ENCODE peak calls at places on chromosomes 6 and 20, in six cellular contexts. C is A549, I is IMR-90, R is GM12878, O is SK-N-SH, L is K562. H is an unnamed sample.

GRCh38 chr6:167683028-167683862 is 143.5 kb upstream of the AFDN start:
- DNase-seq in C (peak), I (peak), R (no peak), O (no peak), L (no peak), H (peak)

GRCh38 chr6:115613488-115613887 is 447.2 kb downstream of the FRK start:
- DNase-seq in C (no peak), I (peak), R (no peak), O (no peak), L (no peak), H (no peak)

GRCh38 chr20:48189177-48189576 is 403.9 kb upstream of the SULF2 start:
- DNase-seq in C (peak), I (no peak), R (peak), O (no peak), L (peak), H (peak)

GRCh38 chr6:114277220-114277619 is 65.6 kb downstream of the HS3ST5 start:
- DNase-seq in C (no peak), I (no peak), R (no peak), O (no peak), L (no peak), H (no peak)

GRCh38 chr6:152091851-152092341 is 284.4 kb downstream of the ESR1 start:
- DNase-seq in C (no peak), I (peak), R (no peak), O (no peak), L (no peak), H (no peak)

GRCh38 chr6:166286831-166287271 is 21.3 kb downstream of the PRR18 start:
- DNase-seq in C (no peak), I (no peak), R (peak), O (no peak), L (peak), H (no peak)

GRCh38 chr6:75952132-75952531 is 120.3 kb downstream of the IMPG1 start:
- DNase-seq in C (no peak), I (no peak), R (no peak), O (no peak), L (no peak), H (no peak)

GRCh38 chr20:16287776-16288175 is 285.5 kb downstream of the KIF16B start:
- DNase-seq in C (no peak), I (no peak), R (no peak), O (no peak), L (no peak), H (no peak)

GRCh38 chr20:8986631-8987030 is 82.3 kb upstream of the PLCB4 start:
- DNase-seq in C (no peak), I (no peak), R (no peak), O (no peak), L (no peak), H (no peak)

GRCh38 chr6:121847806-121848522 is 412.5 kb downstream of the GJA1 start:
- DNase-seq in C (no peak), I (no peak), R (no peak), O (no peak), L (no peak), H (no peak)

GRCh38 chr20:50580016-50580747 is 70.0 kb downstream of the PTPN1 start:
- DNase-seq in C (peak), I (peak), R (no peak), O (peak), L (peak), H (peak)

DNA sequence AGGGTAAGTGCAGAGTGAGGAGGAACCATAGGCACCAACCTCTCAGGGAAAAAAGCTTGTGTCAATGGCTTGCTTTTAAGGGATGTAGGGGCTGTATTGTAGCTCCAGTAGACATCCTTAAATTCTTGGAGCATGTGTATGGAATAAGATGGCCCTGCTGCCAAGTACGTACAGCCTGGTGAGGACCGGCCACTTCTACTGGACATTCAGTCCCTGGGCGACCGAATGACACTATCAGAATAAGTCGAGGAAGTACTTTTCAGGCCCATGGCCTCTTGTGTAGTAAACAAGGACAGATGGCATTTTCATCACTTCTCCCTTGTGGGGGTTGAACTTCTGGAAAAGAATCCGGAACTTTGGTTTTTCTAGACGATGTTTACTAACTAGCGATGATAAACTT is 32.8 kb downstream of the GFRA4 start:
- DNase-seq in C (no peak), I (no peak), R (no peak), O (no peak), L (no peak), H (no peak)
- TF ChIP-seq SMC3 in C (no peak), I (no peak), R (no peak), O (no peak), L (no peak), H (no peak)

DNA sequence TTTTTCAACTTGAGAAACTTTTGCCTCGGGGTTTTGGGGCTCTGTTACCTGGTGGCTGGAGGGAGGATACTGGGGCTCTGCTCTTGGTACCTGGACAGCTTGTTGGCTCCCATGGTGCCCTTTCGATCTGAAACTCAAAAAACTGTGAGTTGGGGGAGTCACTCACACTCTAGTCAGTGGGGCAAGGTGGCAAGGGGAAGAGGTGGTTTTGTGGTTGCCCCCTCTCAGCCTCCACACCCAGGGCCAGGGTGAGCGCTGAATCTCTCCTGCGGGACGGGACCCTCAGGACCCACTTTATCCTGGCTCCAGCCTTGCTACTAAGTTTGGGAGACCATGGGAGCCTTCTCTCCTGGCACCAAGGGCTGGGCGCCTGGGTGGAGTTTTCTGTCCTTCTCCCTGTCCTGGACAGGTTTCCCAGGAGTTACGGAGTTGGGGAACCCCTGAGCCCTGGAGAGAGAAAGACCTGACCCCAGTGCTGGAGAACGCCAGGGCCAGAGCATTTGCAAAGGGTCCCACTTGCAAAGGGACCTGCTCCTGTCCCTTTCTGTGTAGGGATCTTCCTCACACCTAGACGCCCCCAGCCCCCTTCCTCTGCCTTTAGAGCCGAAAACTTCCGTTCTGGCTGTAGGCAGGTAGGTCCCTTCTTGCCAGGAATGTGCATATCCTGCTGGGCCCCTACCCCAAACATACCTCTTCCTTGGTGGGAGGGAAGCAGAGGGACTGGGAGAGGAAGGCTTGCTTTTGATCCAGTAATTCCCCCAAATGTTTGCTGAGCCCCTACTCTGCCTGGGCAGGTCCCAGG is 2.9 kb downstream of the FOXP4 start:
- DNase-seq in C (no peak), I (no peak), R (no peak), O (no peak), L (no peak), H (no peak)
- TF ChIP-seq SMC3 in C (no peak), I (no peak), R (no peak), O (no peak), L (no peak), H (no peak)

DNA sequence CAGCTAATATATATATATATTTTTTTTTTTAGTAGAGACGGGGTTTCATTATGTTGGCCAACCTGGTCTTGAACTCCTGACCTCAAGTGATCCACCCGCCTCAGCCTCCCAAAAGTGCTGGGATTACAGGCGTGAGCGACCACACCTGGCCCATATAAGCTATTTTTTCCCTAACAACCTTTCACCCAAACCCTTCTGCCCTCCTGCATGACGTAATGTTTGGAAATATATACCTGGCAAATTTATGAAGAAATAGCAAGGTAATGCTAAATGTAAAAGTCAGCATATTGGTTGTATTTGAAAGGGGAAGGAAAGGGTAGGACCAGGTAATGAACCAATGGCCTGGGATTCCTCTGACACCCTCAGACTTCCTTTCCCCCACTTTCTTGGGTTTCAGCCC is 325.5 kb upstream of the ARID1B start:
- DNase-seq in C (no peak), I (no peak), R (no peak), O (no peak), L (no peak), H (no peak)
- TF ChIP-seq SMC3 in C (no peak), I (no peak), R (no peak), O (no peak), L (no peak), H (no peak)

DNA sequence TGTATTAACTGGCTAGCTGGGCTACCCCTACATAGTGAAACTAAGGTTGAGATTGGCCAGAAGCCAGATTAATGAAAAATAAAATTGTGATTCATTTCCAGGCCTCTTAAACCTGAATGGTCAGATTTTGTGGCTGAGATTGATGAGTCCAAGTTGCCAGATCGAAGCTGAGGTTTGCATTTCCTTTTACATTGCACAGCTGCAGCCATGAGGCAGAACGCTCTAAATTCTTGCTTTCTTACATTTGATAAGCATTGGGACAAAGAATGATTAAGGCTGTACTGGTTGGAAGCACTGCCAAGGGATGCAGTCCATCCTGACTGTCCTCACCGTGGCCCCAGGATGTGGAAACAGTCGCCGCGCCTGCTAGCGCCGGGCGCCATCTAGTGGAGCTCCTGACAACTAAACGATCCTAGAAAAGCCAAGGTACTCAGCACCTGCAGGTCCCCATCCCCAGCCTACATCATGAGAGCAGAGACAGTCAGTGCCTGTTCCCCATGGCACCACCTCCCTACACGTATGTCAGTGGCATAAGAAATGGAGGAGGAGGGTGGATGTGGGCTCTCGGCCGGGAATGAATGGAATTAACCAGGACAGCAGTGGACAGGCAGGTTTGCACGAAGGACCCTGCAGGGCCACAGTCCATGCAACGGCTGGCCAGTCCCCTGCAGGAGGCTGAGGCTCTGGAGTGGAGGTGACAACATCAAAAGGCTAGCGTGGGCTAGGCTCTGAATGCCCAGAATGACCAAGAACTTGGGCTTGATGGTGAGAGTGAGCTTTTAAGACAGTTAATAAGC is 19.0 kb downstream of the PXDC1 start:
- DNase-seq in C (peak), I (peak), R (no peak), O (peak), L (peak), H (peak)
- TF ChIP-seq SMC3 in C (peak), I (peak), R (peak), O (peak), L (peak), H (peak)

DNA sequence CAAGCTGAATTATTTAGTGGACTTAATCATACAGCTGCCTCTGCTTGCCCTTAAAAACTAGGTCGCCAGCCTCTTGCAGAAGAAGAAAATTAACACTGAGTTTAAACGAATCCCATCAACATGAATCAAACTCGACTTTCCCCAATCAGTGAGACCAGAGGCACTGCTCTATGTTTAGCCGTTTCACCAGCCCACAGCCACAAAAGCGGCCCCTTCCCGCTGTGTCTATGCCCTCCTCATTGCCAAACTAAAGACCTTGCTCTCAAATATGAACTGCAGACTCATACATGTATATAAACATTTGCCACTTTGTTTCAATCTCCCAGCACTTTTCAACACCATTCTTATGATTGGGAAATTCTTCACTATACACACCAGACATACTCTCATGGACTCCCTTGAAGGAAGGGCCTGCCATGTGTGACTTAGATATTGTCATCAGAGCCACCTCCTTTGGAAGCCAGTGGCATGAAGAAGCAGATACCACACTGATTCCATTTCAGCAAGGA is 105.8 kb upstream of the ADGRF1 start:
- DNase-seq in C (no peak), I (no peak), R (no peak), O (no peak), L (no peak), H (peak)
- TF ChIP-seq SMC3 in C (no peak), I (no peak), R (no peak), O (no peak), L (no peak), H (no peak)

GRCh38 chr20:49394757-49395156 is 87.7 kb downstream of the KCNB1 start:
- DNase-seq in C (no peak), I (no peak), R (no peak), O (no peak), L (no peak), H (no peak)

GRCh38 chr20:49394264-49394663 is 88.2 kb downstream of the KCNB1 start:
- DNase-seq in C (no peak), I (peak), R (no peak), O (no peak), L (no peak), H (no peak)

GRCh38 chr20:49396230-49396629 is 86.2 kb downstream of the KCNB1 start:
- DNase-seq in C (no peak), I (no peak), R (no peak), O (no peak), L (no peak), H (no peak)

GRCh38 chr20:49395659-49396058 is 86.8 kb downstream of the KCNB1 start:
- DNase-seq in C (no peak), I (no peak), R (no peak), O (no peak), L (no peak), H (no peak)

GRCh38 chr20:49395183-49395582 is 87.3 kb downstream of the KCNB1 start:
- DNase-seq in C (no peak), I (no peak), R (no peak), O (no peak), L (no peak), H (no peak)
- TF ChIP-seq SMC3 in C (no peak), I (no peak), R (no peak), O (no peak), L (no peak), H (no peak)

GRCh38 chr6:143546599-143546998 is 35.1 kb upstream of the FUCA2 start:
- DNase-seq in C (no peak), I (no peak), R (no peak), O (no peak), L (no peak), H (no peak)

GRCh38 chr6:143544019-143544681 is 32.6 kb upstream of the FUCA2 start:
- DNase-seq in C (no peak), I (no peak), R (no peak), O (no peak), L (no peak), H (no peak)

GRCh38 chr6:143543435-143543834 is 31.9 kb upstream of the FUCA2 start:
- DNase-seq in C (no peak), I (no peak), R (no peak), O (no peak), L (no peak), H (no peak)

GRCh38 chr6:143545976-143546547 is 34.5 kb upstream of the FUCA2 start:
- DNase-seq in C (no peak), I (peak), R (no peak), O (no peak), L (peak), H (peak)

GRCh38 chr6:143545165-143545564 is 33.6 kb upstream of the FUCA2 start:
- DNase-seq in C (no peak), I (no peak), R (no peak), O (no peak), L (no peak), H (no peak)
- TF ChIP-seq SMC3 in C (no peak), I (no peak), R (no peak), O (no peak), L (no peak), H (no peak)

GRCh38 chr6:119161450-119161849 is 83.0 kb upstream of the FAM184A start:
- DNase-seq in C (no peak), I (no peak), R (no peak), O (no peak), L (no peak), H (no peak)
- TF ChIP-seq SMC3 in C (no peak), I (no peak), R (no peak), O (no peak), L (no peak), H (no peak)

H was measured in HepG2.